ENCODE peak calls at places on chromosomes 5 and 9, in five cellular contexts. F is ovary, T is H54, V is H1, P is endothelial cell of umbilical vein. D is an unnamed sample.

GRCh38 chr9:120183615-120184014 is 396.4 kb downstream of the CDK5RAP2 start:
- DNase-seq in F (no peak), P (no peak), V (no peak), T (no peak), D (no peak)

GRCh38 chr9:32928145-32928763 is 73.2 kb downstream of the APTX start:
- DNase-seq in V (no peak), P (peak), F (peak), T (no peak), D (no peak)

GRCh38 chr5:91867799-91868198 is 484.7 kb upstream of the ARRDC3 start:
- DNase-seq in F (no peak), P (no peak), T (no peak), V (no peak), D (no peak)

GRCh38 chr5:58507715-58508114 is 16.5 kb downstream of the GAPT start:
- DNase-seq in P (no peak), V (no peak), T (no peak), F (no peak), D (no peak)

GRCh38 chr5:162638849-162639248 is 571.3 kb downstream of the GABRG2 start:
- DNase-seq in V (no peak), F (no peak), T (no peak), P (no peak), D (no peak)

GRCh38 chr5:6202615-6203365 is 175.6 kb downstream of the MED10 start:
- DNase-seq in F (no peak), T (no peak), P (no peak), V (peak), D (no peak)

GRCh38 chr9:112174965-112175795 is at the start of gene SUSD1:
- DNase-seq in T (peak), F (no peak), V (peak), P (peak), D (peak)

GRCh38 chr9:113152699-113153098 is 1.9 kb downstream of the SLC31A2 start:
- DNase-seq in P (no peak), T (no peak), F (no peak), V (no peak), D (no peak)

GRCh38 chr9:136668983-136669790 is 6.5 kb downstream of the EGFL7 start:
- DNase-seq in T (peak), V (no peak), P (peak), F (no peak), D (peak)

GRCh38 chr9:17064558-17064957 is 70.3 kb upstream of the CNTLN start:
- DNase-seq in V (no peak), T (no peak), P (no peak), F (no peak), D (no peak)

GRCh38 chr5:91521313-91521712 is 138.2 kb upstream of the ARRDC3 start:
- DNase-seq in V (no peak), P (no peak), F (no peak), T (no peak), D (no peak)

GRCh38 chr5:102018690-102019089 is 277.4 kb downstream of the SLCO4C1 start:
- DNase-seq in F (no peak), T (no peak), V (no peak), P (no peak), D (no peak)

GRCh38 chr5:116572375-116573278 is 2.0 kb downstream of the SEMA6A start:
- DNase-seq in T (no peak), P (peak), V (peak), F (peak), D (peak)
- TF ChIP-seq POLR2A in T (no peak), P (no peak), V (no peak), F (no peak), D (peak)

GRCh38 chr5:147403659-147404640 is 105.9 kb downstream of the DPYSL3 start:
- DNase-seq in T (peak), F (peak), P (peak), V (no peak), D (peak)
- TF ChIP-seq POLR2A in T (no peak), F (no peak), P (no peak), V (no peak), D (no peak)

GRCh38 chr9:76394023-76394895 is at the start of gene RFK:
- DNase-seq in F (peak), T (peak), P (peak), V (peak), D (peak)
- TF ChIP-seq POLR2A in F (peak), T (peak), P (peak), V (peak), D (peak)

GRCh38 chr9:127785023-127785932 is 556 bp upstream of the CDK9 start:
- DNase-seq in F (peak), T (peak), V (peak), P (peak), D (peak)
- TF ChIP-seq POLR2A in F (peak), T (peak), V (no peak), P (peak), D (no peak)

GRCh38 chr5:72459089-72459661 is 48.0 kb downstream of the ZNF366 start:
- DNase-seq in P (peak), F (no peak), V (no peak), T (no peak), D (no peak)
- TF ChIP-seq POLR2A in P (no peak), F (no peak), V (no peak), T (no peak), D (no peak)

DNA sequence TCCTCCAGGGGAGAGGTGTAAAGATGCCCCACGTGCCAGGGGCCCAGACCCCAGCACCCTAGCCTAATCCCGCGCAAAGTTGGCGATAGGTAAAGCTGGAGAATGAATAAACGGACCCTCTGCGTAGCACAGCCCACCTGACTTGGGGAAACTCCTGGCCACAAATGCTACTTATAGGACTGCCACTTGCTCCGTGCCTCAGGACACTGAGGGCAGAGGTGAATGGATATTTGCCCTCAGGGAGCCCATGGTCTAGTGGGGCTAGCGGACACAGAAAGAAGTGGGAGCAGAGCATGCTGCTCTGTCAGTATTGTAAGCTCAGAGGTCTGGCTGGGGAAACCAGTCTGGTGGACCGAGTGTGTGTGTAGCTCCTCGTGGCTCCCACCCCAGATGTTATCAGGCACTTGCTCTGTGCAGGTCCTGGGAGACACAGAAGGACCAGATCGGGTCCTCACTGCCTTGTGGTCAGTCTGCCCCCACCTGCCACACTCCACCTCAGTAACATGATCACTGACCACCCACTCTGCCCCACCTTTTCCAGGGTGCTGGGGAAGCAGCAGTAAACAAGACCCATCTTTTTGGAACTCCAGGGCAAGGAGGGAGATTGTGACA is 841 bp downstream of the GRK6 start:
- DNase-seq in T (no peak), P (peak), F (no peak), V (no peak), D (no peak)
- TF ChIP-seq POLR2A in T (no peak), P (no peak), F (no peak), V (no peak), D (no peak)

GRCh38 chr9:89410022-89410421 is 87.9 kb downstream of the SEMA4D start:
- DNase-seq in T (no peak), V (no peak), P (no peak), F (no peak), D (no peak)

GRCh38 chr9:89410709-89411111 is 87.2 kb downstream of the SEMA4D start:
- DNase-seq in T (peak), F (no peak), P (no peak), V (no peak), D (no peak)

GRCh38 chr9:89405832-89406231 is 87.5 kb downstream of the SECISBP2 start:
- DNase-seq in F (no peak), T (no peak), V (no peak), P (peak), D (no peak)

GRCh38 chr9:89407070-89407469 is 88.8 kb downstream of the SECISBP2 start:
- DNase-seq in T (no peak), V (no peak), P (no peak), F (no peak), D (no peak)

GRCh38 chr9:89408628-89409101 is 89.2 kb downstream of the SEMA4D start:
- DNase-seq in F (no peak), V (no peak), P (no peak), T (no peak), D (no peak)
- TF ChIP-seq POLR2A in F (no peak), V (no peak), P (no peak), T (no peak), D (no peak)

GRCh38 chr5:139659673-139660072 is 11.5 kb downstream of the CXXC5 start:
- DNase-seq in P (peak), T (no peak), V (no peak), F (no peak), D (no peak)
- TF ChIP-seq POLR2A in P (no peak), T (no peak), V (no peak), F (no peak), D (no peak)

DNA sequence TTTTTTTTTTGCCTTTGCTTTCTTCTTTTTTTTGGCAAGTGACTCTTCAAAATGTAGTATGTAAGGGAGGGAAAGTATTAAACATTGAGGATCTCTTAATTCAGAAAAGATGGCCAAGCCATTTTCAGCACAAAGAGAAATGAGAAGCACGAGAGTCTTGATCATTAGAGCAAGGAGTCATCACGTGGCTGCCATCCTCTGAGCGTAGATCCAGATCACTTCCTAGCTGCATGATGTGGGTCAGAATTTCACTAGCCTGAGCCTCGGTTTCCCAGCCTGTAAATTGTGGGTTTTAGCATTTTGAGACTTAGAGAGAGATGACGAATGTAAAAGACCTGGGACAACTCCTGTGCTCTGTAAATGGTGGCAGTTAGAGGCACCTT is 312.9 kb downstream of the ARHGEF28 start:
- DNase-seq in T (no peak), F (no peak), P (no peak), V (no peak), D (no peak)
- TF ChIP-seq POLR2A in T (no peak), F (no peak), P (no peak), V (no peak), D (no peak)

D was measured in body of pancreas.